ENCODE peak calls at places on chromosome 22, in seven cellular contexts. Y, J, W, E, O, L and P are unnamed samples.

GRCh38 chr22:37431811-37432707 is 4.8 kb upstream of the ELFN2 start:
- DNase-seq in W (peak), O (no peak), Y (no peak), J (peak), E (peak), L (no peak), P (no peak)

GRCh38 chr22:45336971-45337431 is 27.3 kb downstream of the FAM118A start:
- DNase-seq in J (no peak), O (no peak), W (no peak), Y (peak), E (no peak), L (no peak), P (no peak)

GRCh38 chr22:41524809-41525449 is 19.3 kb downstream of the POLR3H start:
- DNase-seq in Y (no peak), O (peak), J (no peak), W (no peak), E (no peak), L (no peak), P (peak)

GRCh38 chr22:40026641-40027040 is 31.9 kb downstream of the FAM83F start:
- DNase-seq in J (no peak), O (no peak), W (no peak), E (no peak), Y (no peak), L (no peak), P (no peak)

GRCh38 chr22:29184886-29185575 is 20.7 kb upstream of the EMID1 start:
- DNase-seq in Y (no peak), W (no peak), J (no peak), L (no peak), O (no peak), E (no peak), P (no peak)

GRCh38 chr22:25542720-25543402 is 21.6 kb upstream of the GRK3 start:
- DNase-seq in E (no peak), W (no peak), L (no peak), Y (no peak), O (no peak), J (no peak), P (no peak)

GRCh38 chr22:35318346-35319215 is 18.9 kb downstream of the TOM1 start:
- DNase-seq in L (no peak), Y (no peak), O (no peak), E (no peak), W (no peak), J (no peak), P (no peak)

GRCh38 chr22:35740616-35741015 is 22.9 kb downstream of the APOL5 start:
- DNase-seq in Y (no peak), L (no peak), J (no peak), W (no peak), O (no peak), E (no peak), P (no peak)

GRCh38 chr22:45731798-45732495 is 60.3 kb downstream of the ATXN10 start:
- DNase-seq in J (no peak), O (no peak), L (no peak), W (no peak), E (no peak), Y (no peak), P (no peak)

GRCh38 chr22:29231971-29232959 is 26.6 kb downstream of the EMID1 start:
- DNase-seq in Y (peak), O (no peak), J (no peak), E (no peak), W (no peak), L (no peak), P (peak)

GRCh38 chr22:33803371-33803770 is 116.9 kb downstream of the LARGE1 start:
- DNase-seq in E (peak), Y (no peak), J (peak), W (peak), L (no peak), O (no peak), P (no peak)

GRCh38 chr22:41822289-41823057 is 10.4 kb upstream of the SREBF2 start:
- DNase-seq in Y (no peak), W (no peak), O (no peak), E (peak), L (peak), J (no peak), P (peak)

GRCh38 chr22:30574095-30574981 is at the start of gene GAL3ST1:
- DNase-seq in J (no peak), Y (peak), E (no peak), W (no peak), L (no peak), O (no peak), P (peak)

GRCh38 chr22:43820671-43821305 is 8.7 kb upstream of the EFCAB6 start:
- DNase-seq in W (no peak), O (no peak), J (no peak), E (no peak), L (peak), Y (no peak), P (peak)

GRCh38 chr22:18058770-18059169 is 19.0 kb upstream of the PEX26 start:
- DNase-seq in L (no peak), J (no peak), W (no peak), Y (no peak), E (no peak), O (no peak), P (no peak)

GRCh38 chr22:26722159-26722558 is 64.8 kb downstream of the MIAT start:
- DNase-seq in J (no peak), O (no peak), W (no peak), Y (no peak), L (no peak), E (peak), P (no peak)

GRCh38 chr22:42078469-42079318 is 806 bp upstream of the SMDT1 start:
- DNase-seq in J (no peak), W (no peak), L (no peak), O (no peak), E (no peak), Y (peak), P (no peak)

GRCh38 chr22:46195487-46196165 is 45.3 kb downstream of the PPARA start:
- DNase-seq in O (no peak), Y (no peak), E (no peak), J (no peak), L (no peak), W (no peak), P (peak)

GRCh38 chr22:49549256-49549655 is 278.4 kb downstream of the BRD1 start:
- DNase-seq in J (no peak), E (no peak), L (no peak), W (no peak), O (no peak), Y (no peak), P (no peak)

GRCh38 chr22:23078462-23078787 is 8.1 kb downstream of the GNAZ start:
- DNase-seq in L (no peak), Y (no peak), O (no peak), W (no peak), E (no peak), J (no peak), P (no peak)